ENCODE peak calls at places on chromosomes 3 and 15, in nine cellular contexts. One of them, this sample, is unnamed.

GRCh38 chr3:185932213-185932612 is 5.6 kb downstream of the TRA2B start:
- DNase-seq in NCI-H146: no peak
- DNase-seq in substantia nigra: no peak
- DNase-seq in stimulated activated effector memory CD8-positive, alpha-beta T cell treated with anti-CD3 and anti-CD28 coated beads, Interleukin-12 subunit alpha, Interleukin-12 subunit beta, amount 100 ng/mL, for 72 hours: no peak
- DNase-seq in stimulated activated CD4-positive, alpha-beta T cell treated with anti-CD3 and anti-CD28 coated beads, Interleukin-12 subunit alpha, Interleukin-12 subunit beta, amount 100 ng/mL, for 4 hours: no peak
- DNase-seq in HuH-7.5: no peak
- DNase-seq in astrocyte: no peak
- DNase-seq in activated T-helper 9 cell treated with anti-CD3 and anti-CD28 coated beads, Interleukin-2, amount 50 U/mL, for 16 hours: no peak
- DNase-seq in NCI-H1105: no peak
- DNase-seq in this sample: no peak

GRCh38 chr15:101167791-101168462 is 83.9 kb downstream of the CHSY1 start:
- DNase-seq in stimulated activated CD4-positive, alpha-beta T cell treated with anti-CD3 and anti-CD28 coated beads, Interleukin-12 subunit alpha, Interleukin-12 subunit beta, amount 100 ng/mL, for 4 hours: peak
- DNase-seq in NCI-H1105: no peak
- DNase-seq in substantia nigra: peak
- DNase-seq in HuH-7.5: no peak
- DNase-seq in activated T-helper 9 cell treated with anti-CD3 and anti-CD28 coated beads, Interleukin-2, amount 50 U/mL, for 16 hours: peak
- DNase-seq in stimulated activated effector memory CD8-positive, alpha-beta T cell treated with anti-CD3 and anti-CD28 coated beads, Interleukin-12 subunit alpha, Interleukin-12 subunit beta, amount 100 ng/mL, for 72 hours: no peak
- DNase-seq in astrocyte: peak
- DNase-seq in NCI-H146: no peak
- DNase-seq in this sample: peak

GRCh38 chr15:43941555-43941954 is 114.8 kb downstream of the WDR76 start:
- DNase-seq in substantia nigra: no peak
- DNase-seq in NCI-H146: no peak
- DNase-seq in astrocyte: no peak
- DNase-seq in stimulated activated effector memory CD8-positive, alpha-beta T cell treated with anti-CD3 and anti-CD28 coated beads, Interleukin-12 subunit alpha, Interleukin-12 subunit beta, amount 100 ng/mL, for 72 hours: no peak
- DNase-seq in activated T-helper 9 cell treated with anti-CD3 and anti-CD28 coated beads, Interleukin-2, amount 50 U/mL, for 16 hours: no peak
- DNase-seq in stimulated activated CD4-positive, alpha-beta T cell treated with anti-CD3 and anti-CD28 coated beads, Interleukin-12 subunit alpha, Interleukin-12 subunit beta, amount 100 ng/mL, for 4 hours: no peak
- DNase-seq in HuH-7.5: no peak
- DNase-seq in NCI-H1105: no peak
- DNase-seq in this sample: peak

GRCh38 chr3:139476348-139476747 is at the start of gene RBP2:
- DNase-seq in substantia nigra: no peak
- DNase-seq in stimulated activated effector memory CD8-positive, alpha-beta T cell treated with anti-CD3 and anti-CD28 coated beads, Interleukin-12 subunit alpha, Interleukin-12 subunit beta, amount 100 ng/mL, for 72 hours: no peak
- DNase-seq in astrocyte: no peak
- DNase-seq in NCI-H1105: no peak
- DNase-seq in activated T-helper 9 cell treated with anti-CD3 and anti-CD28 coated beads, Interleukin-2, amount 50 U/mL, for 16 hours: no peak
- DNase-seq in HuH-7.5: no peak
- DNase-seq in stimulated activated CD4-positive, alpha-beta T cell treated with anti-CD3 and anti-CD28 coated beads, Interleukin-12 subunit alpha, Interleukin-12 subunit beta, amount 100 ng/mL, for 4 hours: no peak
- DNase-seq in NCI-H146: no peak
- DNase-seq in this sample: no peak

GRCh38 chr3:72100626-72101187 is 315.8 kb upstream of the PROK2 start:
- DNase-seq in substantia nigra: peak
- DNase-seq in NCI-H1105: peak
- DNase-seq in activated T-helper 9 cell treated with anti-CD3 and anti-CD28 coated beads, Interleukin-2, amount 50 U/mL, for 16 hours: peak
- DNase-seq in NCI-H146: peak
- DNase-seq in HuH-7.5: no peak
- DNase-seq in astrocyte: peak
- DNase-seq in stimulated activated effector memory CD8-positive, alpha-beta T cell treated with anti-CD3 and anti-CD28 coated beads, Interleukin-12 subunit alpha, Interleukin-12 subunit beta, amount 100 ng/mL, for 72 hours: peak
- DNase-seq in stimulated activated CD4-positive, alpha-beta T cell treated with anti-CD3 and anti-CD28 coated beads, Interleukin-12 subunit alpha, Interleukin-12 subunit beta, amount 100 ng/mL, for 4 hours: peak
- DNase-seq in this sample: no peak

GRCh38 chr15:89330881-89331595 is 3.6 kb downstream of the POLG start:
- DNase-seq in stimulated activated effector memory CD8-positive, alpha-beta T cell treated with anti-CD3 and anti-CD28 coated beads, Interleukin-12 subunit alpha, Interleukin-12 subunit beta, amount 100 ng/mL, for 72 hours: no peak
- DNase-seq in stimulated activated CD4-positive, alpha-beta T cell treated with anti-CD3 and anti-CD28 coated beads, Interleukin-12 subunit alpha, Interleukin-12 subunit beta, amount 100 ng/mL, for 4 hours: no peak
- DNase-seq in activated T-helper 9 cell treated with anti-CD3 and anti-CD28 coated beads, Interleukin-2, amount 50 U/mL, for 16 hours: no peak
- DNase-seq in HuH-7.5: no peak
- DNase-seq in NCI-H146: no peak
- DNase-seq in substantia nigra: no peak
- DNase-seq in astrocyte: no peak
- DNase-seq in NCI-H1105: no peak
- DNase-seq in this sample: no peak

GRCh38 chr15:101128191-101128590 is 123.7 kb downstream of the CHSY1 start:
- DNase-seq in stimulated activated effector memory CD8-positive, alpha-beta T cell treated with anti-CD3 and anti-CD28 coated beads, Interleukin-12 subunit alpha, Interleukin-12 subunit beta, amount 100 ng/mL, for 72 hours: no peak
- DNase-seq in HuH-7.5: no peak
- DNase-seq in stimulated activated CD4-positive, alpha-beta T cell treated with anti-CD3 and anti-CD28 coated beads, Interleukin-12 subunit alpha, Interleukin-12 subunit beta, amount 100 ng/mL, for 4 hours: no peak
- DNase-seq in NCI-H146: no peak
- DNase-seq in astrocyte: peak
- DNase-seq in activated T-helper 9 cell treated with anti-CD3 and anti-CD28 coated beads, Interleukin-2, amount 50 U/mL, for 16 hours: no peak
- DNase-seq in substantia nigra: no peak
- DNase-seq in NCI-H1105: no peak
- DNase-seq in this sample: no peak

GRCh38 chr3:38835939-38836338 is 19.9 kb upstream of the SCN10A start:
- DNase-seq in stimulated activated CD4-positive, alpha-beta T cell treated with anti-CD3 and anti-CD28 coated beads, Interleukin-12 subunit alpha, Interleukin-12 subunit beta, amount 100 ng/mL, for 4 hours: no peak
- DNase-seq in activated T-helper 9 cell treated with anti-CD3 and anti-CD28 coated beads, Interleukin-2, amount 50 U/mL, for 16 hours: no peak
- DNase-seq in substantia nigra: no peak
- DNase-seq in stimulated activated effector memory CD8-positive, alpha-beta T cell treated with anti-CD3 and anti-CD28 coated beads, Interleukin-12 subunit alpha, Interleukin-12 subunit beta, amount 100 ng/mL, for 72 hours: no peak
- DNase-seq in NCI-H1105: no peak
- DNase-seq in HuH-7.5: no peak
- DNase-seq in NCI-H146: no peak
- DNase-seq in astrocyte: no peak
- DNase-seq in this sample: no peak

GRCh38 chr3:125240496-125240895 is 27.9 kb upstream of the SLC12A8 start:
- DNase-seq in activated T-helper 9 cell treated with anti-CD3 and anti-CD28 coated beads, Interleukin-2, amount 50 U/mL, for 16 hours: no peak
- DNase-seq in HuH-7.5: no peak
- DNase-seq in stimulated activated effector memory CD8-positive, alpha-beta T cell treated with anti-CD3 and anti-CD28 coated beads, Interleukin-12 subunit alpha, Interleukin-12 subunit beta, amount 100 ng/mL, for 72 hours: no peak
- DNase-seq in stimulated activated CD4-positive, alpha-beta T cell treated with anti-CD3 and anti-CD28 coated beads, Interleukin-12 subunit alpha, Interleukin-12 subunit beta, amount 100 ng/mL, for 4 hours: no peak
- DNase-seq in NCI-H146: no peak
- DNase-seq in substantia nigra: no peak
- DNase-seq in NCI-H1105: no peak
- DNase-seq in astrocyte: peak
- DNase-seq in this sample: no peak

GRCh38 chr3:59780209-59780608 is 730.4 kb upstream of the CFAP20DC start:
- DNase-seq in substantia nigra: no peak
- DNase-seq in NCI-H146: no peak
- DNase-seq in astrocyte: no peak
- DNase-seq in HuH-7.5: no peak
- DNase-seq in NCI-H1105: no peak
- DNase-seq in stimulated activated effector memory CD8-positive, alpha-beta T cell treated with anti-CD3 and anti-CD28 coated beads, Interleukin-12 subunit alpha, Interleukin-12 subunit beta, amount 100 ng/mL, for 72 hours: no peak
- DNase-seq in activated T-helper 9 cell treated with anti-CD3 and anti-CD28 coated beads, Interleukin-2, amount 50 U/mL, for 16 hours: no peak
- DNase-seq in stimulated activated CD4-positive, alpha-beta T cell treated with anti-CD3 and anti-CD28 coated beads, Interleukin-12 subunit alpha, Interleukin-12 subunit beta, amount 100 ng/mL, for 4 hours: no peak
- DNase-seq in this sample: no peak

GRCh38 chr3:6025032-6025431 is 835.9 kb upstream of the GRM7 start:
- DNase-seq in substantia nigra: no peak
- DNase-seq in NCI-H146: no peak
- DNase-seq in HuH-7.5: no peak
- DNase-seq in astrocyte: no peak
- DNase-seq in NCI-H1105: no peak
- DNase-seq in activated T-helper 9 cell treated with anti-CD3 and anti-CD28 coated beads, Interleukin-2, amount 50 U/mL, for 16 hours: no peak
- DNase-seq in stimulated activated CD4-positive, alpha-beta T cell treated with anti-CD3 and anti-CD28 coated beads, Interleukin-12 subunit alpha, Interleukin-12 subunit beta, amount 100 ng/mL, for 4 hours: no peak
- DNase-seq in stimulated activated effector memory CD8-positive, alpha-beta T cell treated with anti-CD3 and anti-CD28 coated beads, Interleukin-12 subunit alpha, Interleukin-12 subunit beta, amount 100 ng/mL, for 72 hours: no peak
- DNase-seq in this sample: no peak

GRCh38 chr3:141094851-141095545 is 43.9 kb downstream of the SPSB4 start:
- DNase-seq in stimulated activated effector memory CD8-positive, alpha-beta T cell treated with anti-CD3 and anti-CD28 coated beads, Interleukin-12 subunit alpha, Interleukin-12 subunit beta, amount 100 ng/mL, for 72 hours: no peak
- DNase-seq in HuH-7.5: no peak
- DNase-seq in NCI-H146: peak
- DNase-seq in substantia nigra: no peak
- DNase-seq in stimulated activated CD4-positive, alpha-beta T cell treated with anti-CD3 and anti-CD28 coated beads, Interleukin-12 subunit alpha, Interleukin-12 subunit beta, amount 100 ng/mL, for 4 hours: no peak
- DNase-seq in NCI-H1105: peak
- DNase-seq in astrocyte: peak
- DNase-seq in activated T-helper 9 cell treated with anti-CD3 and anti-CD28 coated beads, Interleukin-2, amount 50 U/mL, for 16 hours: no peak
- DNase-seq in this sample: no peak

GRCh38 chr3:155647988-155648591 is 96.8 kb downstream of the PLCH1 start:
- DNase-seq in stimulated activated effector memory CD8-positive, alpha-beta T cell treated with anti-CD3 and anti-CD28 coated beads, Interleukin-12 subunit alpha, Interleukin-12 subunit beta, amount 100 ng/mL, for 72 hours: no peak
- DNase-seq in NCI-H146: no peak
- DNase-seq in activated T-helper 9 cell treated with anti-CD3 and anti-CD28 coated beads, Interleukin-2, amount 50 U/mL, for 16 hours: no peak
- DNase-seq in NCI-H1105: no peak
- DNase-seq in substantia nigra: no peak
- DNase-seq in HuH-7.5: no peak
- DNase-seq in astrocyte: no peak
- DNase-seq in stimulated activated CD4-positive, alpha-beta T cell treated with anti-CD3 and anti-CD28 coated beads, Interleukin-12 subunit alpha, Interleukin-12 subunit beta, amount 100 ng/mL, for 4 hours: no peak
- DNase-seq in this sample: no peak

GRCh38 chr3:192303235-192303634 is 424.1 kb downstream of the FGF12 start:
- DNase-seq in stimulated activated CD4-positive, alpha-beta T cell treated with anti-CD3 and anti-CD28 coated beads, Interleukin-12 subunit alpha, Interleukin-12 subunit beta, amount 100 ng/mL, for 4 hours: no peak
- DNase-seq in activated T-helper 9 cell treated with anti-CD3 and anti-CD28 coated beads, Interleukin-2, amount 50 U/mL, for 16 hours: no peak
- DNase-seq in NCI-H1105: no peak
- DNase-seq in HuH-7.5: no peak
- DNase-seq in stimulated activated effector memory CD8-positive, alpha-beta T cell treated with anti-CD3 and anti-CD28 coated beads, Interleukin-12 subunit alpha, Interleukin-12 subunit beta, amount 100 ng/mL, for 72 hours: no peak
- DNase-seq in astrocyte: no peak
- DNase-seq in substantia nigra: peak
- DNase-seq in NCI-H146: peak
- DNase-seq in this sample: no peak

GRCh38 chr3:185824051-185824466 is 783 bp downstream of the IGF2BP2 start:
- DNase-seq in HuH-7.5: peak
- DNase-seq in NCI-H1105: no peak
- DNase-seq in substantia nigra: no peak
- DNase-seq in activated T-helper 9 cell treated with anti-CD3 and anti-CD28 coated beads, Interleukin-2, amount 50 U/mL, for 16 hours: no peak
- DNase-seq in stimulated activated CD4-positive, alpha-beta T cell treated with anti-CD3 and anti-CD28 coated beads, Interleukin-12 subunit alpha, Interleukin-12 subunit beta, amount 100 ng/mL, for 4 hours: no peak
- DNase-seq in astrocyte: no peak
- DNase-seq in NCI-H146: no peak
- DNase-seq in stimulated activated effector memory CD8-positive, alpha-beta T cell treated with anti-CD3 and anti-CD28 coated beads, Interleukin-12 subunit alpha, Interleukin-12 subunit beta, amount 100 ng/mL, for 72 hours: no peak
- DNase-seq in this sample: no peak

GRCh38 chr3:112042842-112043280 is 8.3 kb downstream of the TMPRSS7 start:
- DNase-seq in stimulated activated CD4-positive, alpha-beta T cell treated with anti-CD3 and anti-CD28 coated beads, Interleukin-12 subunit alpha, Interleukin-12 subunit beta, amount 100 ng/mL, for 4 hours: no peak
- DNase-seq in stimulated activated effector memory CD8-positive, alpha-beta T cell treated with anti-CD3 and anti-CD28 coated beads, Interleukin-12 subunit alpha, Interleukin-12 subunit beta, amount 100 ng/mL, for 72 hours: no peak
- DNase-seq in NCI-H146: peak
- DNase-seq in HuH-7.5: no peak
- DNase-seq in activated T-helper 9 cell treated with anti-CD3 and anti-CD28 coated beads, Interleukin-2, amount 50 U/mL, for 16 hours: no peak
- DNase-seq in substantia nigra: no peak
- DNase-seq in astrocyte: no peak
- DNase-seq in NCI-H1105: peak
- DNase-seq in this sample: no peak

GRCh38 chr3:60523536-60523935 is 727.7 kb downstream of the FHIT start:
- DNase-seq in stimulated activated CD4-positive, alpha-beta T cell treated with anti-CD3 and anti-CD28 coated beads, Interleukin-12 subunit alpha, Interleukin-12 subunit beta, amount 100 ng/mL, for 4 hours: no peak
- DNase-seq in stimulated activated effector memory CD8-positive, alpha-beta T cell treated with anti-CD3 and anti-CD28 coated beads, Interleukin-12 subunit alpha, Interleukin-12 subunit beta, amount 100 ng/mL, for 72 hours: no peak
- DNase-seq in HuH-7.5: no peak
- DNase-seq in NCI-H1105: no peak
- DNase-seq in activated T-helper 9 cell treated with anti-CD3 and anti-CD28 coated beads, Interleukin-2, amount 50 U/mL, for 16 hours: no peak
- DNase-seq in NCI-H146: no peak
- DNase-seq in astrocyte: no peak
- DNase-seq in substantia nigra: no peak
- DNase-seq in this sample: no peak

GRCh38 chr3:88807471-88808090 is 299.8 kb upstream of the EPHA3 start:
- DNase-seq in stimulated activated CD4-positive, alpha-beta T cell treated with anti-CD3 and anti-CD28 coated beads, Interleukin-12 subunit alpha, Interleukin-12 subunit beta, amount 100 ng/mL, for 4 hours: no peak
- DNase-seq in HuH-7.5: no peak
- DNase-seq in stimulated activated effector memory CD8-positive, alpha-beta T cell treated with anti-CD3 and anti-CD28 coated beads, Interleukin-12 subunit alpha, Interleukin-12 subunit beta, amount 100 ng/mL, for 72 hours: no peak
- DNase-seq in substantia nigra: no peak
- DNase-seq in NCI-H1105: no peak
- DNase-seq in activated T-helper 9 cell treated with anti-CD3 and anti-CD28 coated beads, Interleukin-2, amount 50 U/mL, for 16 hours: no peak
- DNase-seq in NCI-H146: no peak
- DNase-seq in astrocyte: peak
- DNase-seq in this sample: no peak

GRCh38 chr3:184785106-184785505 is 26.9 kb upstream of the VPS8 start:
- DNase-seq in NCI-H1105: no peak
- DNase-seq in stimulated activated CD4-positive, alpha-beta T cell treated with anti-CD3 and anti-CD28 coated beads, Interleukin-12 subunit alpha, Interleukin-12 subunit beta, amount 100 ng/mL, for 4 hours: no peak
- DNase-seq in HuH-7.5: no peak
- DNase-seq in stimulated activated effector memory CD8-positive, alpha-beta T cell treated with anti-CD3 and anti-CD28 coated beads, Interleukin-12 subunit alpha, Interleukin-12 subunit beta, amount 100 ng/mL, for 72 hours: no peak
- DNase-seq in NCI-H146: no peak
- DNase-seq in activated T-helper 9 cell treated with anti-CD3 and anti-CD28 coated beads, Interleukin-2, amount 50 U/mL, for 16 hours: no peak
- DNase-seq in substantia nigra: no peak
- DNase-seq in astrocyte: no peak
- DNase-seq in this sample: no peak

GRCh38 chr3:101095703-101096102 is 102.5 kb upstream of the ABI3BP start:
- DNase-seq in NCI-H1105: no peak
- DNase-seq in stimulated activated effector memory CD8-positive, alpha-beta T cell treated with anti-CD3 and anti-CD28 coated beads, Interleukin-12 subunit alpha, Interleukin-12 subunit beta, amount 100 ng/mL, for 72 hours: no peak
- DNase-seq in activated T-helper 9 cell treated with anti-CD3 and anti-CD28 coated beads, Interleukin-2, amount 50 U/mL, for 16 hours: no peak
- DNase-seq in substantia nigra: no peak
- DNase-seq in NCI-H146: no peak
- DNase-seq in stimulated activated CD4-positive, alpha-beta T cell treated with anti-CD3 and anti-CD28 coated beads, Interleukin-12 subunit alpha, Interleukin-12 subunit beta, amount 100 ng/mL, for 4 hours: no peak
- DNase-seq in HuH-7.5: no peak
- DNase-seq in astrocyte: no peak
- DNase-seq in this sample: no peak

GRCh38 chr3:72485649-72486048 is 362.6 kb downstream of the SHQ1 start:
- DNase-seq in stimulated activated CD4-positive, alpha-beta T cell treated with anti-CD3 and anti-CD28 coated beads, Interleukin-12 subunit alpha, Interleukin-12 subunit beta, amount 100 ng/mL, for 4 hours: no peak
- DNase-seq in stimulated activated effector memory CD8-positive, alpha-beta T cell treated with anti-CD3 and anti-CD28 coated beads, Interleukin-12 subunit alpha, Interleukin-12 subunit beta, amount 100 ng/mL, for 72 hours: no peak
- DNase-seq in activated T-helper 9 cell treated with anti-CD3 and anti-CD28 coated beads, Interleukin-2, amount 50 U/mL, for 16 hours: no peak
- DNase-seq in NCI-H146: no peak
- DNase-seq in HuH-7.5: no peak
- DNase-seq in NCI-H1105: no peak
- DNase-seq in substantia nigra: no peak
- DNase-seq in astrocyte: peak
- DNase-seq in this sample: no peak